ENCODE peak calls at places on chromosomes 16 and 17, in eight cellular contexts. H, R, I, P, C, X, E and O are unnamed samples.

GRCh38 chr16:353404-354285 is 1.1 kb upstream of the AXIN1 start:
- DNase-seq in H (no peak), R (no peak), I (no peak), P (no peak), C (no peak), X (peak), E (no peak), O (no peak)

GRCh38 chr16:1331712-1332617 is 1.5 kb upstream of the BAIAP3 start:
- DNase-seq in H (no peak), R (peak), I (no peak), P (peak), C (peak), X (peak), E (no peak), O (no peak)

GRCh38 chr17:17445925-17446665 is 30.7 kb upstream of the MED9 start:
- DNase-seq in H (no peak), R (no peak), I (peak), P (peak), C (no peak), X (peak), E (peak), O (no peak)

GRCh38 chr17:1482686-1483445 is 9.6 kb downstream of the MYO1C start:
- DNase-seq in H (no peak), R (no peak), I (no peak), P (peak), C (no peak), X (no peak), E (no peak), O (no peak)

GRCh38 chr17:70629902-70630301 is 460.6 kb downstream of the KCNJ2 start:
- DNase-seq in H (no peak), R (no peak), I (no peak), P (no peak), C (no peak), X (no peak), E (peak), O (peak)

GRCh38 chr17:70073799-70074198 is 1.2 kb upstream of the KCNJ16 start:
- DNase-seq in H (no peak), R (no peak), I (no peak), P (no peak), C (no peak), X (no peak), E (no peak), O (no peak)

GRCh38 chr17:47738178-47738577 is 5.1 kb downstream of the TBX21 start:
- DNase-seq in H (peak), R (no peak), I (no peak), P (no peak), C (no peak), X (no peak), E (no peak), O (no peak)

GRCh38 chr16:74622005-74622404 is 15.1 kb upstream of the GLG1 start:
- DNase-seq in H (no peak), R (no peak), I (no peak), P (no peak), C (no peak), X (no peak), E (no peak), O (no peak)

GRCh38 chr16:8548166-8548565 is 42.1 kb downstream of the TMEM114 start:
- DNase-seq in H (no peak), R (no peak), I (no peak), P (peak), C (no peak), X (no peak), E (no peak), O (no peak)

GRCh38 chr17:54992797-54993639 is 24.5 kb downstream of the STXBP4 start:
- DNase-seq in H (no peak), R (no peak), I (no peak), P (no peak), C (peak), X (no peak), E (peak), O (peak)

GRCh38 chr17:64176556-64176955 is 46.6 kb upstream of the ERN1 start:
- DNase-seq in H (no peak), R (no peak), I (no peak), P (no peak), C (no peak), X (no peak), E (no peak), O (no peak)

GRCh38 chr17:38728290-38728831 is 1.8 kb upstream of the CISD3 start:
- DNase-seq in H (no peak), R (no peak), I (no peak), P (no peak), C (peak), X (no peak), E (no peak), O (peak)

GRCh38 chr16:84369105-84369504 is 767 bp downstream of the ATP2C2 start:
- DNase-seq in H (no peak), R (no peak), I (no peak), P (no peak), C (no peak), X (no peak), E (no peak), O (no peak)

GRCh38 chr16:13378151-13378550 is 476.8 kb downstream of the SHISA9 start:
- DNase-seq in H (no peak), R (no peak), I (no peak), P (no peak), C (no peak), X (no peak), E (no peak), O (no peak)

GRCh38 chr17:1878419-1879121 is 48.8 kb downstream of the RPA1 start:
- DNase-seq in H (no peak), R (no peak), I (no peak), P (no peak), C (no peak), X (no peak), E (no peak), O (no peak)

GRCh38 chr16:68402748-68403040 is 45.6 kb downstream of the SMPD3 start:
- DNase-seq in H (no peak), R (no peak), I (no peak), P (no peak), C (no peak), X (no peak), E (no peak), O (no peak)

GRCh38 chr17:3667366-3668278 is 756 bp downstream of the TAX1BP3 start:
- DNase-seq in H (peak), R (no peak), I (peak), P (peak), C (peak), X (peak), E (peak), O (no peak)

DNA sequence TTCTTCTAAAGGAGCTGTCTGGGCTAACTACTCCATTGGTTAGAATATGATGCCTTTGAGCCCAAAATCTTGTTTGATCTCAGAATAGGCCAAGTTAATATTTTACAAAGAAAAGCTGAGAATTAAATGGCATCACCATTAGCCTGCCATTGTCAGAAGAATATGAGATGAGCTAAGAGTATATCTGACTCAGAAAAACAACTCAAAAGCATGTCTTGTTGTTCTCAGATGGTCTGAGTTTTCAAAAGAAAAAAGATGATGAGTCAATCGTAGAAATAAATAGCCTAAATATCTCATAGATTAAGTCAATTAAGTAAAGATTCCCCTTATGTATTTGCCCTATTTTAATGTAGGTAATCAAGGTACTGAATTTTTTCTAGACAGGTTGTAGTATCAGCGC is 197.1 kb upstream of the TBX2 start:
- DNase-seq in H (no peak), R (no peak), I (no peak), P (no peak), C (no peak), X (no peak), E (no peak), O (no peak)
- H3K4me3 ChIP-seq in H (no peak), R (no peak), I (no peak), P (no peak), C (no peak), X (no peak), E (no peak), O (no peak)

DNA sequence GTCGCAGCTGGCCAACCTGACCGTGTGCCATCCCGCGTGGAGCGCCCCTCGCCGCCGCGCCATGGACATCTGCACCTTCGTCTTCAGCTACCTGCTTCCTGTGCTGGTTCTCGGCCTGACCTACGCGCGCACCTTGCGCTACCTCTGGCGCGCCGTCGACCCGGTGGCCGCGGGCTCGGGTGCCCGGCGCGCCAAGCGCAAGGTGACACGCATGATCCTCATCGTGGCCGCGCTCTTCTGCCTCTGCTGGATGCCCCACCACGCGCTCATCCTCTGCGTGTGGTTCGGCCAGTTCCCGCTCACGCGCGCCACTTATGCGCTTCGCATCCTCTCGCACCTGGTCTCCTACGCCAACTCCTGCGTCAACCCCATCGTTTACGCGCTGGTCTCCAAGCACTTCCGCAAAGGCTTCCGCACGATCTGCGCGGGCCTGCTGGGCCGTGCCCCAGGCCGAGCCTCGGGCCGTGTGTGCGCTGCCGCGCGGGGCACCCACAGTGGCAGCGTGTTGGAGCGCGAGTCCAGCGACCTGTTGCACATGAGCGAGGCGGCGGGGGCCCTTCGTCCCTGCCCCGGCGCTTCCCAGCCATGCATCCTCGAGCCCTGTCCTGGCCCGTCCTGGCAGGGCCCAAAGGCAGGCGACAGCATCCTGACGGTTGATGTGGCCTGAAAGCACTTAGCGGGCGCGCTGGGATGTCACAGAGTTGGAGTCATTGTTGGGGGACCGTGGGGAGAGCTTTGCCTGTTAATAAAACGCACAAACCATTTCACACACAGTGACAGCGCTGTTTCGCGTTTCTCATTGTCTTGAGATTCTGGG is 2.0 kb upstream of the ZACN start:
- DNase-seq in H (no peak), R (peak), I (no peak), P (no peak), C (no peak), X (peak), E (no peak), O (no peak)
- H3K4me3 ChIP-seq in H (no peak), R (peak), I (no peak), P (no peak), C (no peak), X (no peak), E (no peak), O (no peak)

DNA sequence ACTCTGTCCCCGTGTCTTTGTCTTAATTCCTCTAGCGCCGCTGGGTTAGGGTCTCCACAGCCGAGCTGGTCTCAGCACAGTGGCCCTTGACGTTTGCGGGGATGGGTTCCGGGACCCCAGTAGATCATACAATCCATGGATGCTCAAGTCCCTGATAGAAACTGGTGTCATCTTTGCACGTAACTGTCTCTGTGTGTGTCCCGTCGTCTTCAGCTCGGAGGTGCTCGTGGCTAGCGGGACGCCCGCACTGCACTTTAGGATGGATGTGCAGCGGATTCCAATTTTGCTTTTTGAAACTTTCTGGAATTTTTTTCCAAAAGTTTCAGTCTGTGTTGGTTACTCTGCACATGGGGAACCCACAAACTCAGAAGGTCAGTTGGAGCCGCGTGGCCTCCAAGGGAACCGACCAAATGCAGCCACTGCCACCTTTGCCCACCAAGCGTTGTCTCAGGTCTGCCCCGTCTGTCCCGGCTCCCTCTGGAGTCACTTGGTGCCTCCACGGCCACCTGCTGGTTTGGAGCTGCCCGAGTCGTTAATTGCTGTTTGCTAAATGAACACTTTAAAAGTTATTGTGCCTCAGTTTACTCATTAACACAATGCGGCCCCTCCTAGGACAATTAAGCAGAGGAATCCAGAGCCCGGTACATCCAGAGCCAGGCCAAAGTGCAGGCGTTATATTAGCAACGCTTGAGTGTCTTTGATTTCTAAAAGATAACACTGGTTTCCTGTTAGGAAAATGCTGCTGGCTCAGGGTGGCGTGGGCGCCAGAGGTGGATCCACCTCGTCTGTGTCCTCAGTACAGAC is 5.3 kb upstream of the DPEP1 start:
- DNase-seq in H (no peak), R (no peak), I (no peak), P (no peak), C (no peak), X (no peak), E (no peak), O (no peak)
- H3K4me3 ChIP-seq in H (no peak), R (no peak), I (no peak), P (no peak), C (no peak), X (no peak), E (no peak), O (peak)

DNA sequence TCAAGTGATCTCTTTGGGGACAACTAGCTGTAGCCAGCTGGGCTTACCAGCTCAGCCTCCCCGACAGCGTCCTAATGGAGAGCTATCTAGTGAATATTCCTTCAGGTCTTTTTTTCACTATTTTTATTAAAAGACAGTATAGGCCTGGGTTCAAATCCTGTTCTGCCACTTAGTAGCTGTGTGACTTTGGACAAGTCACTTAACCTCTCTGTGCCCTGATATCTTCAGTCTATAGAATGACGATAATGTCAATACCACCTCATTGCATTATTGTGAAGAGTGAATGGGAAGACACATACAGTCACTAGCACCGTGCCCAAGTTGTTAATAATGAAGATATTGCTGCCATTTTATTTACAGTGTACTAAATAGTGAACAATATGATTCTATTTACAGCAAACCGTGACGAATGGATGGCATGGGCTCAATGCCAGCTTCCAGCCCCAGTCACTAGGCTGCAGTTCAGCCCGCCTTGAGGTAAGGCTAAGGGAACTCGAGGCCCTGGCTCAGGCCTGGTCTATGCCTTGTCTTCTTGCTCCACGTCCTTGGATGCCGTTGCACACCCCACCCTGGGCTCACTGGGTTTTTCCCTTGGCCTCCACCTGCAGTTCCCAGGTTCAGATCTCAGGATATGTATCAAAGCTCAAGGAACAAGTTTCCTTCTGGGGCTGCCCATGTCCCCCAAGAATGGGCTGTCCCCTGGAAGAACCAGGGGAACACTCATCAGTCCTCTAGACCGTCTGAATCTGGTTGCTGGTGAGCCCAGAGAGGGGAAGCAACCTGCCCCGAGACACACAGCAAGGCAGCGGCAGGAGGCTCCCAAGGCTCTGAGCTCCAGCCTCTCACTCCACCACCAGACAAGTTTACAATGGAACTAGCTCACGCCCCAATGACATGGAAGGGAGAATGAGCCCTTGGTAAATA is 95.4 kb upstream of the TNRC6C start:
- DNase-seq in H (no peak), R (no peak), I (no peak), P (no peak), C (no peak), X (peak), E (no peak), O (no peak)
- H3K4me3 ChIP-seq in H (no peak), R (no peak), I (no peak), P (no peak), C (no peak), X (no peak), E (no peak), O (no peak)

GRCh38 chr16:56910654-56911539 is 21.0 kb upstream of the HERPUD1 start:
- DNase-seq in H (peak), R (no peak), I (no peak), P (no peak), C (peak), X (no peak), E (peak), O (peak)

GRCh38 chr16:56915311-56916105 is 16.4 kb upstream of the HERPUD1 start:
- DNase-seq in H (peak), R (no peak), I (no peak), P (no peak), C (no peak), X (peak), E (peak), O (no peak)

GRCh38 chr16:56911771-56912541 is 20.0 kb upstream of the HERPUD1 start:
- DNase-seq in H (peak), R (no peak), I (peak), P (no peak), C (peak), X (no peak), E (peak), O (no peak)

GRCh38 chr16:56914896-56915295 is 17.0 kb upstream of the HERPUD1 start:
- DNase-seq in H (no peak), R (no peak), I (no peak), P (no peak), C (no peak), X (no peak), E (no peak), O (no peak)

GRCh38 chr16:56912746-56913703 is 18.9 kb upstream of the HERPUD1 start:
- DNase-seq in H (no peak), R (no peak), I (no peak), P (no peak), C (no peak), X (no peak), E (peak), O (no peak)
- H3K4me3 ChIP-seq in H (no peak), R (no peak), I (no peak), P (no peak), C (no peak), X (no peak), E (no peak), O (no peak)

GRCh38 chr17:31558748-31559646 is 167.5 kb downstream of the RAB11FIP4 start:
- DNase-seq in H (peak), R (peak), I (peak), P (peak), C (peak), X (peak), E (peak), O (no peak)

GRCh38 chr17:31561469-31562412 is 170.3 kb downstream of the RAB11FIP4 start:
- DNase-seq in H (no peak), R (no peak), I (no peak), P (no peak), C (no peak), X (peak), E (peak), O (no peak)

GRCh38 chr17:31562447-31562846 is 171.0 kb downstream of the RAB11FIP4 start:
- DNase-seq in H (no peak), R (no peak), I (no peak), P (no peak), C (no peak), X (no peak), E (no peak), O (no peak)

GRCh38 chr17:31560836-31561235 is 169.4 kb downstream of the RAB11FIP4 start:
- DNase-seq in H (no peak), R (no peak), I (no peak), P (no peak), C (no peak), X (no peak), E (no peak), O (no peak)

GRCh38 chr17:31559647-31560501 is 168.4 kb downstream of the RAB11FIP4 start:
- DNase-seq in H (no peak), R (no peak), I (no peak), P (no peak), C (no peak), X (peak), E (no peak), O (no peak)
- H3K4me3 ChIP-seq in H (peak), R (peak), I (peak), P (peak), C (peak), X (peak), E (peak), O (no peak)

DNA sequence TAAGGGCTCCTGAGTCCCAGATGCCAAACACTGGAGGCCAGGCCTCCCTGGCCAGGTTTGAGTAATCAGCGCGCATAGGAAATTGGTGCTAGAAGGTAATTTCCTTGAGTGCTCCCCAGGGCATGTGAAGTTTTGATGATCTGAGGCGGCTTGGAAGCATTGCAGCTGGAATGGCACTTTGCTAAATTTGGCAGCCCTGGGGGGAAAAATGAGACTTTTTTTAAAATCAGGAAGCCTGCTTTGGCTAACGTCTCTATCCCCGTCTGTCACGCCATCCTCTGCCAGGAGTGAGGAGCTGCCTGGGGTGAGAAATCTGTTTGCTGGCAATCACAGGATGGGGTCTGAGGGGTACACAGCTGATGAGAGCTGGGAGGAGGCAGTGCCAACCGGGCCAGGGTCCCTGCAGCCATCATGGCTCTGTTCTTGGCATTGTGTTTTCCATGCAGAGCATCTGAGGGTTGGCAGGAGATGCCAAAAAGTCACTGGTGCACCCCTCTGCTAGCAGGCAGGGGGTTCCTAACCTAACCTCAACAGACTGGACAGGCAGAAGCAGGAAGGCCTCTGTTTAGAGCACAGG is 2.0 kb downstream of the ABCC12 start:
- DNase-seq in H (no peak), R (no peak), I (no peak), P (no peak), C (no peak), X (no peak), E (no peak), O (no peak)
- H3K4me3 ChIP-seq in H (no peak), R (no peak), I (no peak), P (no peak), C (no peak), X (no peak), E (no peak), O (no peak)

DNA sequence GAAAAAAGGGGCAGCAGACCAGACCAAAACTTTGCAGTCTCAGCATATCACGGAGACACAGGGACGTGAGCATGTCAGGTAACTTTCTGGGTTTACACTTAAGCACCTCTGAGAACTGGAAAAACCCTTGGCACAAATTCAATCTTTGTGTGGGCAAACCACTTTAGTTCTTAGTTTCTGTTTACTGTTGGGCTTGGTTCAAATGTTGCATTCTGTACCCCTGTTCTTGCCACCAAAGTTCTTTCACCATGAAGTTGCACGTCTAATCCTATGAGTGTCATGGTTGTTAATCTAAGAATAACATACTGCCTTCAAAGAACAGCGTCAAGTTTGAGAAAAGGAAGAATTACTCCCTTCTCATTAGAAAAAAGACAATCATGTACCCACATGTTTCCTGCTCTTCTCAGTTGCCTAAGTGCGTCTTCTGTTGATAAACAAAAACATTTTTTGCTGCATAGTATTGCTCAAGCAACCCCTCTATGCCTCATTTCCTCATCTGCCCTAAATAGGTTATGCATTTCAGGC is 11.6 kb downstream of the KRT33A start:
- DNase-seq in H (no peak), R (no peak), I (no peak), P (no peak), C (peak), X (no peak), E (no peak), O (no peak)
- H3K4me3 ChIP-seq in H (no peak), R (peak), I (no peak), P (no peak), C (no peak), X (no peak), E (no peak), O (no peak)